ENCODE peak calls at places on chromosomes 7 and 10, in six cellular contexts. J is anterior cingulate cortex; O is stimulated activated CD8-positive, alpha-beta memory T cell treated with anti-CD3 and anti-CD28 coated beads, Interleukin-4, amount 100 ng/mL, for 4 hours; W is A549; T is frontal cortex; X is NCI-H460. Z is an unnamed sample.

GRCh38 chr7:47253650-47254080 is 328.2 kb downstream of the TNS3 start:
- DNase-seq in J (peak; percentile 20), O (no peak), W (peak; percentile 69), T (peak; percentile 67), X (no peak), Z (peak; percentile 99)

GRCh38 chr7:123727071-123727837 is 21.5 kb downstream of the WASL start:
- DNase-seq in J (no peak), O (no peak), W (no peak), T (no peak), X (no peak), Z (peak; percentile 90)

GRCh38 chr7:1897861-1898627 is 228.0 kb downstream of the ELFN1 start:
- DNase-seq in J (no peak), O (no peak), W (no peak), T (no peak), X (no peak), Z (no peak)

GRCh38 chr7:105060923-105061322 is 46.9 kb downstream of the KMT2E start:
- DNase-seq in J (no peak), O (no peak), W (no peak), T (no peak), X (no peak), Z (no peak)

GRCh38 chr10:34814228-34815173 is 595 bp downstream of the PARD3 start:
- DNase-seq in J (peak; percentile 16), O (no peak), W (peak; percentile 59), T (peak; percentile 56), X (no peak), Z (peak; percentile 41)

GRCh38 chr7:33530664-33531063 is 374.7 kb upstream of the BMPER start:
- DNase-seq in J (no peak), O (no peak), W (no peak), T (no peak), X (no peak), Z (no peak)

GRCh38 chr7:134710511-134710853 is 63.8 kb downstream of the BPGM start:
- DNase-seq in J (no peak), O (no peak), W (no peak), T (no peak), X (no peak), Z (no peak)

GRCh38 chr10:25061711-25062455 is 45.5 kb downstream of the THNSL1 start:
- DNase-seq in J (no peak), O (no peak), W (no peak), T (no peak), X (no peak), Z (no peak)

GRCh38 chr7:90613088-90613498 is 17.0 kb downstream of the CDK14 start:
- DNase-seq in J (no peak), O (no peak), W (no peak), T (no peak), X (no peak), Z (peak; percentile 55)

GRCh38 chr7:127713006-127713405 is 61.0 kb downstream of the SND1 start:
- DNase-seq in J (no peak), O (no peak), W (no peak), T (no peak), X (no peak), Z (no peak)

GRCh38 chr7:53315986-53316385 is 280.6 kb downstream of the POM121L12 start:
- DNase-seq in J (peak; percentile 74), O (no peak), W (no peak), T (no peak), X (no peak), Z (peak; percentile 76)

GRCh38 chr10:43863859-43864591 is 215.3 kb upstream of the ZNF32 start:
- DNase-seq in J (no peak), O (no peak), W (no peak), T (no peak), X (no peak), Z (peak; percentile 89)

GRCh38 chr10:85311599-85312337 is 983.4 kb downstream of the CCSER2 start:
- DNase-seq in J (no peak), O (no peak), W (no peak), T (no peak), X (no peak), Z (no peak)

GRCh38 chr7:79063019-79063698 is 390.3 kb downstream of the MAGI2 start:
- DNase-seq in J (no peak), O (no peak), W (no peak), T (no peak), X (no peak), Z (no peak)

GRCh38 chr7:33471636-33472242 is 342.4 kb downstream of the BBS9 start:
- DNase-seq in J (no peak), O (no peak), W (no peak), T (no peak), X (no peak), Z (peak; percentile 58)

GRCh38 chr7:16961650-16962049 is 79.9 kb upstream of the AGR3 start:
- DNase-seq in J (no peak), O (no peak), W (no peak), T (no peak), X (no peak), Z (no peak)

GRCh38 chr10:55160904-55161303 is 359.9 kb upstream of the PCDH15 start:
- DNase-seq in J (no peak), O (no peak), W (no peak), T (no peak), X (no peak), Z (no peak)

GRCh38 chr7:50339990-50340500 is 35.5 kb downstream of the IKZF1 start:
- DNase-seq in J (no peak), O (no peak), W (no peak), T (no peak), X (no peak), Z (no peak)

GRCh38 chr10:82266438-82266837 is 391.4 kb downstream of the NRG3 start:
- DNase-seq in J (no peak), O (no peak), W (no peak), T (no peak), X (no peak), Z (no peak)

GRCh38 chr7:101163281-101164070 is 1.9 kb downstream of the VGF start:
- DNase-seq in J (peak; percentile 60), O (no peak), W (no peak), T (peak; percentile 35), X (no peak), Z (no peak)

GRCh38 chr10:48981310-48981907 is 41.8 kb upstream of the LRRC18 start:
- DNase-seq in J (peak; percentile 17), O (no peak), W (peak; percentile 67), T (peak; percentile 54), X (peak; percentile 26), Z (peak; percentile 25)

GRCh38 chr10:47362199-47362598 is 14.0 kb downstream of the RBP3 start:
- DNase-seq in J (no peak), O (no peak), W (no peak), T (no peak), X (no peak), Z (no peak)

GRCh38 chr10:17657116-17657500 is 13.2 kb downstream of the STAM start:
- DNase-seq in J (no peak), O (no peak), W (no peak), T (no peak), X (no peak), Z (no peak)

GRCh38 chr7:27129729-27130539 is 623 bp downstream of the HOXA4 start:
- DNase-seq in J (no peak), O (no peak), W (no peak), T (no peak), X (no peak), Z (peak; percentile 72)

GRCh38 chr10:4766449-4766848 is 59.6 kb upstream of the AKR1E2 start:
- DNase-seq in J (no peak), O (no peak), W (no peak), T (no peak), X (no peak), Z (peak; percentile 80)